ENCODE peak calls at places on chromosomes 5 and 9, in eight cellular contexts. P is cardiac fibroblast, X is CD14-positive monocyte, Y is AG10803, N is WTC11, C is tibial nerve, B is lower lobe of right lung, O is PC-3. R is an unnamed sample.

GRCh38 chr9:79382468-79382867 is 189.3 kb upstream of the TLE4 start:
- DNase-seq in N (no peak), B (no peak), C (no peak), X (no peak), Y (peak), P (no peak), O (no peak), R (no peak)

GRCh38 chr5:97735209-97735608 is 552.2 kb upstream of the RIOK2 start:
- DNase-seq in O (peak), P (peak), C (no peak), Y (peak), B (no peak), X (no peak), N (no peak), R (no peak)

GRCh38 chr9:22214497-22215031 is 205.5 kb upstream of the CDKN2B start:
- DNase-seq in O (peak), N (no peak), X (no peak), B (no peak), P (peak), Y (peak), C (no peak), R (no peak)

GRCh38 chr5:55853818-55854217 is 2.7 kb downstream of the IL31RA start:
- DNase-seq in P (peak), O (peak), N (no peak), C (no peak), Y (peak), B (no peak), X (no peak), R (no peak)

GRCh38 chr5:172703952-172704351 is 62.9 kb downstream of the NEURL1B start:
- DNase-seq in N (no peak), X (no peak), C (no peak), Y (no peak), P (no peak), O (no peak), B (no peak), R (no peak)

GRCh38 chr9:90344013-90344412 is 298.6 kb downstream of the DIRAS2 start:
- DNase-seq in P (peak), O (no peak), N (no peak), Y (peak), B (no peak), C (no peak), X (no peak), R (no peak)

GRCh38 chr5:155147222-155147621 is 133.7 kb downstream of the KIF4B start:
- DNase-seq in Y (peak), X (no peak), C (no peak), N (no peak), O (peak), B (no peak), P (peak), R (no peak)

GRCh38 chr9:27537027-27537435 is 7.4 kb upstream of the MOB3B start:
- DNase-seq in B (no peak), N (no peak), Y (no peak), P (no peak), C (no peak), O (no peak), X (no peak), R (no peak)

GRCh38 chr5:52788505-52788821 is 747 bp downstream of the ITGA1 start:
- DNase-seq in X (no peak), C (no peak), P (no peak), B (no peak), Y (no peak), N (no peak), O (no peak), R (no peak)

GRCh38 chr9:109629615-109630014 is 131.5 kb upstream of the PTPN3 start:
- DNase-seq in N (no peak), X (no peak), Y (no peak), C (no peak), O (no peak), B (no peak), P (no peak), R (no peak)

GRCh38 chr5:115825948-115826347 is 9.5 kb upstream of the CDO1 start:
- DNase-seq in O (no peak), Y (no peak), P (no peak), X (no peak), C (no peak), N (no peak), B (no peak), R (no peak)

GRCh38 chr9:2494571-2494970 is 127.0 kb upstream of the VLDLR start:
- DNase-seq in O (peak), N (no peak), B (no peak), P (peak), C (no peak), Y (peak), X (no peak), R (no peak)

GRCh38 chr5:58348996-58349728 is 110.7 kb downstream of the PLK2 start:
- DNase-seq in O (peak), N (no peak), P (no peak), B (no peak), X (no peak), C (no peak), Y (no peak), R (no peak)

GRCh38 chr9:119959846-119960545 is 590.8 kb upstream of the BRINP1 start:
- DNase-seq in P (no peak), N (no peak), X (no peak), O (no peak), C (no peak), B (no peak), Y (peak), R (no peak)

GRCh38 chr5:178577376-178577839 is 12.8 kb downstream of the COL23A1 start:
- DNase-seq in P (no peak), Y (no peak), O (no peak), N (peak), X (no peak), C (no peak), B (no peak), R (peak)

GRCh38 chr5:180593446-180594206 is 2.3 kb upstream of the SCGB3A1 start:
- DNase-seq in O (no peak), B (no peak), P (no peak), N (no peak), X (no peak), C (no peak), Y (no peak), R (no peak)

GRCh38 chr5:180591249-180591887 is at the start of gene SCGB3A1:
- DNase-seq in O (no peak), N (no peak), Y (no peak), B (peak), C (no peak), P (no peak), X (no peak), R (no peak)

GRCh38 chr5:180592176-180592575 is 877 bp upstream of the SCGB3A1 start:
- DNase-seq in X (no peak), N (no peak), Y (no peak), P (no peak), O (no peak), B (no peak), C (no peak), R (no peak)

GRCh38 chr5:180589771-180590542 is 1.3 kb downstream of the SCGB3A1 start:
- DNase-seq in X (no peak), O (no peak), Y (no peak), P (no peak), N (no peak), C (no peak), B (no peak), R (no peak)

GRCh38 chr5:180590543-180591248 is 603 bp downstream of the SCGB3A1 start:
- DNase-seq in C (no peak), Y (no peak), X (no peak), B (peak), O (no peak), P (no peak), N (peak), R (peak)
- TF ChIP-seq CTCF in C (no peak), Y (no peak), X (no peak), B (no peak), O (no peak), P (no peak), N (no peak), R (no peak)

GRCh38 chr9:114308361-114308950 is 14.4 kb upstream of the ORM1 start:
- DNase-seq in N (no peak), C (no peak), P (no peak), B (no peak), O (no peak), Y (no peak), X (no peak), R (no peak)
- TF ChIP-seq CTCF in N (no peak), C (no peak), P (no peak), B (no peak), O (no peak), Y (no peak), X (no peak), R (no peak)

DNA sequence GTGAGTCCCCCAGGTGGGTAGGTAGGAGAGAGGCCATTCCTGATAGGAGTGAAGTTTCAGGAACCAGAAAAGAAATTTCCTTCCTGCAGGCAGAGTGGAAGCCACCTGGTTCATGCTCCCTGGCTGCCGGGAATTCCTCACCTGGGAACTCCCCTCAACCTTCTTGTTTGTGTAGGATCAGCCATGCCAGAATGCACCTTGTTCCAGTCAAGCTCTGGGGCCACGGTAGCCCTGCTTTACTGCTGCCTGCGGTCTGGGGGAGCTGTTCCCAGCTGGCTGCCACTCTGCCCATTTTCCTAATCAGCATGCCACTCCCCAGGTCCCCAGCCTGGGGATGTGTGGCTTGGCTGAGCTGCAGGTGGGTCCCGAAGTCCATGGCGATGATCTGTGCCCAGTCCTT is 18.7 kb upstream of the B4GALT1 start:
- DNase-seq in P (no peak), Y (no peak), X (no peak), C (no peak), B (no peak), N (no peak), O (no peak), R (no peak)
- TF ChIP-seq CTCF in P (no peak), Y (no peak), X (no peak), C (no peak), B (no peak), N (no peak), O (no peak), R (no peak)

DNA sequence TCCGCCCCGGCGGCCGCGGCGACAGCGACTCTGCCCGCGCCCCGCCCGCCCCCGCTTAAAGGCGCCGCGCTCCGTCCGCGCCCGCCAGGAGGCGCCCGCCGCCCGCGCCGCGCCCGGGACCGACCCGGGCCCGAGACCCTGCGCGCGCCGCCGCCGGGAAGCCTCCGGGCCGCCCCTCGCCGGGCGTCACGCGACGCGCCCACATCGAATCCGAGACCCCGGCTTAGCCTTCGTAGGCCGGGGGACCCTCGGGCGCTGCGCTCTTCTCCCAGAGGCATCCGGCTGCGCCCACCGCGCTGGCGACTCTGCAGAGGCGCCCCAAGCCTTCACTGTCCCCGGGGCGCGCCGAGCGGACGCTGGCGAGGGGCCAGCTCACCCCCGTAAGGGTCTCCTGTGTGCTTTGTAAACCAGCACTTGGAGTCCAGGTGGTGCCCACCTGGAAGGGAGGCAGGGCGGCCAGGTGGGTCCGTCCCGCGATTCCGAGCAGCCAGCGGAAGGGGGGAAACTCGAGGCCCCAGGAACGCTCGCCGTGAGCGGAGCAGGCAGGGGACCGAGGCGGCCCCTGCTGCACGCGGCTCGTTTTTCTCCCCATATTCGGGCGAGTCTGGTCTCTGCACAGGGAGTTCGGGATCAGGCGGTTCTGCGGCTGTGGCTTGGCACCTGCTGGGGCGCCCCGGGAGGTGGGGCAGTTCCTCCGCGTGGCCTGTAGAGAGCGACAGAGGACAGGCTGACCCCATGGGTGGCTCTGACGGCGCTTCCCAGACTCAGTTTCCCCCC is 432 bp upstream of the ABCA2 start:
- DNase-seq in N (peak), X (no peak), C (no peak), B (peak), O (peak), Y (peak), P (peak), R (peak)
- TF ChIP-seq CTCF in N (peak), X (no peak), C (peak), B (peak), O (no peak), Y (peak), P (peak), R (peak)

GRCh38 chr9:130662099-130662926 is 2.1 kb upstream of the PRDM12 start:
- DNase-seq in B (no peak), Y (no peak), X (no peak), O (no peak), N (peak), C (no peak), P (no peak), R (no peak)
- TF ChIP-seq CTCF in B (no peak), Y (no peak), X (no peak), O (no peak), N (no peak), C (no peak), P (no peak), R (no peak)

GRCh38 chr9:127955294-127956015 is 17.8 kb upstream of the DPM2 start:
- DNase-seq in Y (no peak), P (peak), N (peak), O (peak), X (no peak), B (peak), C (no peak), R (no peak)
- TF ChIP-seq CTCF in Y (peak), P (no peak), N (peak), O (peak), X (peak), B (peak), C (peak), R (peak)

GRCh38 chr5:43604699-43605098 is 1.7 kb downstream of the NNT start:
- DNase-seq in C (no peak), B (no peak), P (no peak), Y (no peak), O (no peak), X (no peak), N (no peak), R (no peak)

GRCh38 chr5:43602456-43602817 is 543 bp upstream of the NNT start:
- DNase-seq in P (peak), Y (peak), B (no peak), N (peak), X (no peak), C (peak), O (peak), R (peak)

GRCh38 chr5:43603535-43604363 is 769 bp downstream of the NNT start:
- DNase-seq in X (peak), Y (peak), O (no peak), B (peak), P (peak), N (peak), C (peak), R (peak)

GRCh38 chr5:43601454-43602260 is 1.3 kb upstream of the NNT start:
- DNase-seq in P (peak), N (no peak), Y (peak), X (no peak), O (peak), B (no peak), C (no peak), R (no peak)

DNA sequence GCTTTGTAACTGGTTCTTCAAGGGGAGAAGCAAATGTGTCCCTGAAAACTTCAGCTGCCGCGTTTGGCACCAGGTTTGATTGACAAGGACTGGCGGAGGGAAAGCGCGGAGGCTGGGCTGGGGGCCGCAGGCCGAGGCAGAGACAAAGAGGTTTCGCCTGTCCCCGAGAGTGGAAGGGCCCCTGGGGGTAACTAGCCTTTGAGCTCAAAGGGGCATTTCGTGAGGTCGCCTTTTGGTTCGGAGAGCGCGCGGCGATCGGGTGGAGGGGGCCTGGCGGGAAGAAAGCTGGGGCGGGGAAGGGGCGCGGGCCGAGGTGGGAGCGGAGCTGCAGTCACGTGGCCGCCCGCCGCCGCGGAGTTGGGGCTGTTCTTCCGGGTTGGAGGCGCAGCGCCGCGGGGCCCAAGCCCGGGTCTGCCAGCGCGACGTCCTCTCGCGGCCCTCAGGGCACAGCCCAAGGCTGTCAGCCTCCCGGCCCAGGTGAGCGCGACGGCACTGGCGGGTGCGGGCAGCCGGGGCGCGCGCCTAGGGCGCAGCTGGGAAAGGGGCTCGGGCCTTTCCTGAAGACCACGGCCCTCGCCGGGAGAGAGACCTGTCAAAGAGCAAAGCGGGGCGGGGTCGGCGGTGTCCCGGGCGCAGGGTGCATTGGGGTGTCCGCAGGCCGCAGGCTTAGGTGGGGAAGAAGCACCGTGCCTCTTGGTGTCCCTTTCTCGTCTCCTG is at the start of gene NNT:
- DNase-seq in Y (peak), C (peak), X (peak), N (peak), O (peak), B (peak), P (peak), R (peak)
- TF ChIP-seq CTCF in Y (no peak), C (no peak), X (no peak), N (no peak), O (no peak), B (no peak), P (no peak), R (no peak)

DNA sequence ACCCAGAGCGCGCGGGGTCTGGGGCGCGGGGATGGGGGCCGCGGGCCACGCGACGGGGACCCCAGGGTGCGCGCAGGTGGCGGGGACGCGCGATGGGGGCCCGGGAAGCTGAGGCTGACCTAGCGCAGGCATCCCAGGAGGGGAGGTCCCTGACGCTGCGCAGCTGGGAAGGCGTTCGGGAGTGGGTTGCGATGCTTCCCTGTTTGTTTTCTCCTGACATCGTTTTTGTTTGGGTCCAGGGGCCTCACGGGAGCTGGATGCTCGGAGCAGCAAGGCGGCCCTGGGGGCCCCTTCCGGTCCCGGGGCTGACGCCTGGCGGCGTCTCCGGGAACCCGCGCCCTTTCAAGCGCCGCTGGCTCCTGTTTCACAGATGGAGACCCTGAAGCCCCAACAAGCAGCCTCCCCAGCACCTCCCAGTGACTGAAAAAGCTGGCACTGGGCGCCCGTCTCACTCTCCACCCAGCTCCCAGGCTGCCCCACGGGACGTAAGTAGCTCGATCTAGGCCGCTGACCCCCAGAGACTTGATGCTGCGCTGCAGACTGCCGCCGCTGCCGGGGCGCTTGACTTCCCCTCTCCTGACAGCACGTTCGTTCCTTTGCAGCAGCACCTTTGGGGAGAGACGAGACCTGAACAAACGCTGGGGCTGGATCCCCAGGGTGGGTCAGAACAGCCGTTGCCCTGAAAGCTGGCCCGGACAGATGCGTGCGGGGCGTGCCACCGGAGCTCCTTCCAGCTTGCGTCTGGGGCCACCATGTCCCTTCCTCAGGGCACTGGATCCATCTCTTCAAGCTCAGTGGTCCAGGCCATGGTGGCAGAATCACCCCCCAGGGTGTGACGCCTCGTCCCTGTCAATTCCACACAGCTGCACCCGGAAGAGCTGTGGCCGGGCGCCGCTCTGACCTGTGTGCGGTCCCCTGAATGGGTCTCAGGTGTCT is 593 bp downstream of the BRD3OS start:
- DNase-seq in Y (peak), P (peak), N (peak), C (peak), B (peak), O (peak), X (no peak), R (peak)
- TF ChIP-seq CTCF in Y (peak), P (peak), N (no peak), C (no peak), B (peak), O (no peak), X (peak), R (peak)

R was measured in neural crest cell.